ENCODE peak calls at places on chromosomes 7 and 10, in nine cellular contexts. One of them, this sample, is unnamed.

GRCh38 chr7:37786741-37787569 is 61.4 kb upstream of the NME8 start:
- DNase-seq in CD8-positive, alpha-beta T cell: no peak
- DNase-seq in aorta: no peak
- DNase-seq in substantia nigra: no peak
- DNase-seq in T-cell: no peak
- DNase-seq in T-helper 9 cell: no peak
- DNase-seq in DMS53: no peak
- DNase-seq in anterior cingulate cortex: no peak
- DNase-seq in activated CD4-positive, alpha-beta memory T cell treated with anti-CD3 and anti-CD28 coated beads for 36 hours: no peak
- DNase-seq in this sample: peak; percentile 89

GRCh38 chr10:69665457-69666320 is 35.6 kb downstream of the FAM241B start:
- DNase-seq in CD8-positive, alpha-beta T cell: no peak
- DNase-seq in aorta: no peak
- DNase-seq in substantia nigra: no peak
- DNase-seq in T-cell: no peak
- DNase-seq in T-helper 9 cell: no peak
- DNase-seq in DMS53: no peak
- DNase-seq in anterior cingulate cortex: no peak
- DNase-seq in activated CD4-positive, alpha-beta memory T cell treated with anti-CD3 and anti-CD28 coated beads for 36 hours: no peak
- DNase-seq in this sample: no peak

GRCh38 chr7:150374026-150374425 is 5.1 kb upstream of the ZNF775 start:
- DNase-seq in CD8-positive, alpha-beta T cell: no peak
- DNase-seq in aorta: no peak
- DNase-seq in substantia nigra: no peak
- DNase-seq in T-cell: no peak
- DNase-seq in T-helper 9 cell: no peak
- DNase-seq in DMS53: no peak
- DNase-seq in anterior cingulate cortex: no peak
- DNase-seq in activated CD4-positive, alpha-beta memory T cell treated with anti-CD3 and anti-CD28 coated beads for 36 hours: peak; percentile 1
- DNase-seq in this sample: no peak

GRCh38 chr7:70498232-70498631 is 633.7 kb upstream of the GALNT17 start:
- DNase-seq in CD8-positive, alpha-beta T cell: no peak
- DNase-seq in aorta: no peak
- DNase-seq in substantia nigra: no peak
- DNase-seq in T-cell: no peak
- DNase-seq in T-helper 9 cell: no peak
- DNase-seq in DMS53: no peak
- DNase-seq in anterior cingulate cortex: no peak
- DNase-seq in activated CD4-positive, alpha-beta memory T cell treated with anti-CD3 and anti-CD28 coated beads for 36 hours: no peak
- DNase-seq in this sample: no peak

GRCh38 chr10:65968871-65969270 is 957.0 kb upstream of the LRRTM3 start:
- DNase-seq in CD8-positive, alpha-beta T cell: no peak
- DNase-seq in aorta: no peak
- DNase-seq in substantia nigra: no peak
- DNase-seq in T-cell: no peak
- DNase-seq in T-helper 9 cell: no peak
- DNase-seq in DMS53: peak; percentile 21
- DNase-seq in anterior cingulate cortex: no peak
- DNase-seq in activated CD4-positive, alpha-beta memory T cell treated with anti-CD3 and anti-CD28 coated beads for 36 hours: no peak
- DNase-seq in this sample: no peak

GRCh38 chr10:132375116-132375794 is 21.7 kb upstream of the PWWP2B start:
- DNase-seq in CD8-positive, alpha-beta T cell: no peak
- DNase-seq in aorta: peak; percentile 38
- DNase-seq in substantia nigra: no peak
- DNase-seq in T-cell: no peak
- DNase-seq in T-helper 9 cell: no peak
- DNase-seq in DMS53: no peak
- DNase-seq in anterior cingulate cortex: no peak
- DNase-seq in activated CD4-positive, alpha-beta memory T cell treated with anti-CD3 and anti-CD28 coated beads for 36 hours: no peak
- DNase-seq in this sample: no peak

GRCh38 chr7:115124409-115124939 is 202.6 kb downstream of the MDFIC start:
- DNase-seq in CD8-positive, alpha-beta T cell: no peak
- DNase-seq in aorta: no peak
- DNase-seq in substantia nigra: no peak
- DNase-seq in T-cell: no peak
- DNase-seq in T-helper 9 cell: no peak
- DNase-seq in DMS53: peak; percentile 48
- DNase-seq in anterior cingulate cortex: no peak
- DNase-seq in activated CD4-positive, alpha-beta memory T cell treated with anti-CD3 and anti-CD28 coated beads for 36 hours: no peak
- DNase-seq in this sample: no peak

GRCh38 chr7:140635345-140635744 is 5.3 kb downstream of the DENND2A start:
- DNase-seq in CD8-positive, alpha-beta T cell: no peak
- DNase-seq in aorta: peak; percentile 3
- DNase-seq in substantia nigra: no peak
- DNase-seq in T-cell: no peak
- DNase-seq in T-helper 9 cell: no peak
- DNase-seq in DMS53: no peak
- DNase-seq in anterior cingulate cortex: no peak
- DNase-seq in activated CD4-positive, alpha-beta memory T cell treated with anti-CD3 and anti-CD28 coated beads for 36 hours: no peak
- DNase-seq in this sample: no peak

GRCh38 chr7:130943336-130943901 is 209.4 kb upstream of the KLF14 start:
- DNase-seq in CD8-positive, alpha-beta T cell: no peak
- DNase-seq in aorta: no peak
- DNase-seq in substantia nigra: no peak
- DNase-seq in T-cell: no peak
- DNase-seq in T-helper 9 cell: no peak
- DNase-seq in DMS53: peak; percentile 90
- DNase-seq in anterior cingulate cortex: no peak
- DNase-seq in activated CD4-positive, alpha-beta memory T cell treated with anti-CD3 and anti-CD28 coated beads for 36 hours: no peak
- DNase-seq in this sample: no peak

GRCh38 chr7:28986723-28987122 is 28.6 kb upstream of the TRIL start:
- DNase-seq in CD8-positive, alpha-beta T cell: no peak
- DNase-seq in aorta: no peak
- DNase-seq in substantia nigra: no peak
- DNase-seq in T-cell: no peak
- DNase-seq in T-helper 9 cell: no peak
- DNase-seq in DMS53: no peak
- DNase-seq in anterior cingulate cortex: no peak
- DNase-seq in activated CD4-positive, alpha-beta memory T cell treated with anti-CD3 and anti-CD28 coated beads for 36 hours: no peak
- DNase-seq in this sample: no peak

GRCh38 chr10:130257897-130258296 is 121.7 kb downstream of the GLRX3 start:
- DNase-seq in CD8-positive, alpha-beta T cell: no peak
- DNase-seq in aorta: no peak
- DNase-seq in substantia nigra: no peak
- DNase-seq in T-cell: no peak
- DNase-seq in T-helper 9 cell: no peak
- DNase-seq in DMS53: no peak
- DNase-seq in anterior cingulate cortex: no peak
- DNase-seq in activated CD4-positive, alpha-beta memory T cell treated with anti-CD3 and anti-CD28 coated beads for 36 hours: no peak
- DNase-seq in this sample: no peak

GRCh38 chr10:96021332-96021731 is 22.1 kb upstream of the CCNJ start:
- DNase-seq in CD8-positive, alpha-beta T cell: no peak
- DNase-seq in aorta: no peak
- DNase-seq in substantia nigra: no peak
- DNase-seq in T-cell: no peak
- DNase-seq in T-helper 9 cell: no peak
- DNase-seq in DMS53: no peak
- DNase-seq in anterior cingulate cortex: no peak
- DNase-seq in activated CD4-positive, alpha-beta memory T cell treated with anti-CD3 and anti-CD28 coated beads for 36 hours: no peak
- DNase-seq in this sample: no peak

GRCh38 chr10:100895896-100896295 is 16.9 kb upstream of the SLF2 start:
- DNase-seq in CD8-positive, alpha-beta T cell: no peak
- DNase-seq in aorta: no peak
- DNase-seq in substantia nigra: no peak
- DNase-seq in T-cell: no peak
- DNase-seq in T-helper 9 cell: no peak
- DNase-seq in DMS53: no peak
- DNase-seq in anterior cingulate cortex: no peak
- DNase-seq in activated CD4-positive, alpha-beta memory T cell treated with anti-CD3 and anti-CD28 coated beads for 36 hours: no peak
- DNase-seq in this sample: no peak

GRCh38 chr10:17386616-17387075 is 67.7 kb downstream of the ST8SIA6 start:
- DNase-seq in CD8-positive, alpha-beta T cell: no peak
- DNase-seq in aorta: no peak
- DNase-seq in substantia nigra: no peak
- DNase-seq in T-cell: no peak
- DNase-seq in T-helper 9 cell: no peak
- DNase-seq in DMS53: peak; percentile 19
- DNase-seq in anterior cingulate cortex: no peak
- DNase-seq in activated CD4-positive, alpha-beta memory T cell treated with anti-CD3 and anti-CD28 coated beads for 36 hours: no peak
- DNase-seq in this sample: no peak

GRCh38 chr10:102246261-102246660 is 929 bp downstream of the GBF1 start:
- DNase-seq in CD8-positive, alpha-beta T cell: no peak
- DNase-seq in aorta: no peak
- DNase-seq in substantia nigra: no peak
- DNase-seq in T-cell: no peak
- DNase-seq in T-helper 9 cell: no peak
- DNase-seq in DMS53: peak; percentile 36
- DNase-seq in anterior cingulate cortex: no peak
- DNase-seq in activated CD4-positive, alpha-beta memory T cell treated with anti-CD3 and anti-CD28 coated beads for 36 hours: no peak
- DNase-seq in this sample: peak; percentile 28

GRCh38 chr10:51137741-51138529 is 63.6 kb downstream of the PRKG1 start:
- DNase-seq in CD8-positive, alpha-beta T cell: no peak
- DNase-seq in aorta: no peak
- DNase-seq in substantia nigra: no peak
- DNase-seq in T-cell: no peak
- DNase-seq in T-helper 9 cell: no peak
- DNase-seq in DMS53: no peak
- DNase-seq in anterior cingulate cortex: no peak
- DNase-seq in activated CD4-positive, alpha-beta memory T cell treated with anti-CD3 and anti-CD28 coated beads for 36 hours: no peak
- DNase-seq in this sample: no peak

GRCh38 chr7:157718303-157719007 is 381.7 kb downstream of the DNAJB6 start:
- DNase-seq in CD8-positive, alpha-beta T cell: no peak
- DNase-seq in aorta: no peak
- DNase-seq in substantia nigra: no peak
- DNase-seq in T-cell: no peak
- DNase-seq in T-helper 9 cell: no peak
- DNase-seq in DMS53: no peak
- DNase-seq in anterior cingulate cortex: no peak
- DNase-seq in activated CD4-positive, alpha-beta memory T cell treated with anti-CD3 and anti-CD28 coated beads for 36 hours: no peak
- DNase-seq in this sample: no peak

GRCh38 chr10:120580651-120581259 is 123.7 kb downstream of the PLPP4 start:
- DNase-seq in CD8-positive, alpha-beta T cell: no peak
- DNase-seq in aorta: no peak
- DNase-seq in substantia nigra: no peak
- DNase-seq in T-cell: no peak
- DNase-seq in T-helper 9 cell: no peak
- DNase-seq in DMS53: peak; percentile 12
- DNase-seq in anterior cingulate cortex: no peak
- DNase-seq in activated CD4-positive, alpha-beta memory T cell treated with anti-CD3 and anti-CD28 coated beads for 36 hours: no peak
- DNase-seq in this sample: no peak

GRCh38 chr7:93914581-93915066 is 6.9 kb upstream of the GNG11 start:
- DNase-seq in CD8-positive, alpha-beta T cell: no peak
- DNase-seq in aorta: no peak
- DNase-seq in substantia nigra: no peak
- DNase-seq in T-cell: no peak
- DNase-seq in T-helper 9 cell: no peak
- DNase-seq in DMS53: no peak
- DNase-seq in anterior cingulate cortex: no peak
- DNase-seq in activated CD4-positive, alpha-beta memory T cell treated with anti-CD3 and anti-CD28 coated beads for 36 hours: no peak
- DNase-seq in this sample: no peak

GRCh38 chr7:70193514-70193913 is 595.2 kb downstream of the AUTS2 start:
- DNase-seq in CD8-positive, alpha-beta T cell: no peak
- DNase-seq in aorta: no peak
- DNase-seq in substantia nigra: no peak
- DNase-seq in T-cell: no peak
- DNase-seq in T-helper 9 cell: no peak
- DNase-seq in DMS53: peak; percentile 57
- DNase-seq in anterior cingulate cortex: no peak
- DNase-seq in activated CD4-positive, alpha-beta memory T cell treated with anti-CD3 and anti-CD28 coated beads for 36 hours: no peak
- DNase-seq in this sample: peak; percentile 39

GRCh38 chr7:142553216-142553615 is 196.1 kb upstream of the PRSS1 start:
- DNase-seq in CD8-positive, alpha-beta T cell: no peak
- DNase-seq in aorta: no peak
- DNase-seq in substantia nigra: no peak
- DNase-seq in T-cell: no peak
- DNase-seq in T-helper 9 cell: no peak
- DNase-seq in DMS53: no peak
- DNase-seq in anterior cingulate cortex: no peak
- DNase-seq in activated CD4-positive, alpha-beta memory T cell treated with anti-CD3 and anti-CD28 coated beads for 36 hours: no peak
- DNase-seq in this sample: no peak

GRCh38 chr7:25167262-25167843 is 42.3 kb upstream of the CYCS start:
- DNase-seq in CD8-positive, alpha-beta T cell: no peak
- DNase-seq in aorta: no peak
- DNase-seq in substantia nigra: no peak
- DNase-seq in T-cell: no peak
- DNase-seq in T-helper 9 cell: no peak
- DNase-seq in DMS53: no peak
- DNase-seq in anterior cingulate cortex: no peak
- DNase-seq in activated CD4-positive, alpha-beta memory T cell treated with anti-CD3 and anti-CD28 coated beads for 36 hours: no peak
- DNase-seq in this sample: no peak